ENCODE peak calls at places on chromosomes 4 and X, in eight cellular contexts. D is mammary epithelial cell, H is neural progenitor cell, S is DND-41, F is endothelial cell of umbilical vein, X is HCT116, U is fibroblast of lung, T is GM23248. Y is an unnamed sample.

GRCh38 chrX:148771440-148771839 is 271.0 kb downstream of the AFF2 start:
- DNase-seq in D (peak), H (no peak), S (no peak), F (peak), X (no peak), U (no peak), T (no peak), Y (no peak)

GRCh38 chr4:16026155-16026761 is 57.6 kb downstream of the PROM1 start:
- DNase-seq in D (peak), H (peak), S (peak), F (peak), X (peak), U (peak), T (peak), Y (no peak)

GRCh38 chr4:43782391-43782790 is 666.2 kb downstream of the KCTD8 start:
- DNase-seq in D (no peak), H (no peak), S (no peak), F (no peak), X (no peak), U (peak), T (no peak), Y (no peak)

GRCh38 chrX:1400049-1400448 is 8.1 kb upstream of the SLC25A6 start:
- DNase-seq in D (no peak), H (no peak), S (no peak), F (no peak), X (no peak), U (no peak), T (no peak), Y (no peak)

GRCh38 chr4:109979932-109980717 is 67.4 kb downstream of the EGF start:
- DNase-seq in D (peak), H (no peak), S (no peak), F (no peak), X (no peak), U (peak), T (peak), Y (no peak)

GRCh38 chrX:21932277-21932996 is 8.1 kb upstream of the SMS start:
- DNase-seq in D (peak), H (no peak), S (no peak), F (peak), X (no peak), U (peak), T (peak), Y (no peak)

GRCh38 chrX:38861489-38861888 is 60.2 kb downstream of the MID1IP1 start:
- DNase-seq in D (no peak), H (no peak), S (no peak), F (no peak), X (no peak), U (no peak), T (peak), Y (no peak)

GRCh38 chr4:186029731-186030421 is 39.1 kb upstream of the TLR3 start:
- DNase-seq in D (no peak), H (peak), S (no peak), F (peak), X (no peak), U (peak), T (peak), Y (no peak)

GRCh38 chr4:82850684-82851083 is 40.3 kb downstream of the SEC31A start:
- DNase-seq in D (no peak), H (no peak), S (no peak), F (no peak), X (no peak), U (no peak), T (no peak), Y (no peak)

GRCh38 chrX:10666102-10666501 is 45.7 kb upstream of the MID1 start:
- DNase-seq in D (no peak), H (no peak), S (no peak), F (no peak), X (no peak), U (no peak), T (no peak), Y (no peak)

GRCh38 chr4:161762796-161763195 is 401.0 kb downstream of the FSTL5 start:
- DNase-seq in D (peak), H (no peak), S (no peak), F (peak), X (no peak), U (peak), T (no peak), Y (no peak)

GRCh38 chr4:164508126-164508525 is 245.8 kb upstream of the SMIM31 start:
- DNase-seq in D (no peak), H (no peak), S (no peak), F (no peak), X (no peak), U (peak), T (no peak), Y (no peak)

GRCh38 chr4:83618991-83619390 is 83.1 kb downstream of the GPAT3 start:
- DNase-seq in D (peak), H (no peak), S (peak), F (peak), X (no peak), U (peak), T (peak), Y (no peak)

GRCh38 chr4:148515248-148515647 is 73.0 kb upstream of the NR3C2 start:
- DNase-seq in D (peak), H (no peak), S (no peak), F (peak), X (peak), U (peak), T (peak), Y (no peak)

GRCh38 chr4:15719506-15719905 is 16.6 kb downstream of the BST1 start:
- DNase-seq in D (no peak), H (no peak), S (no peak), F (no peak), X (no peak), U (no peak), T (no peak), Y (no peak)

GRCh38 chr4:71602271-71602890 is 181.5 kb downstream of the GC start:
- DNase-seq in D (no peak), H (no peak), S (no peak), F (no peak), X (no peak), U (peak), T (peak), Y (no peak)

GRCh38 chr4:112138538-112138937 is 6.7 kb upstream of the FAM241A start:
- DNase-seq in D (no peak), H (no peak), S (no peak), F (no peak), X (no peak), U (no peak), T (no peak), Y (no peak)

GRCh38 chr4:177573487-177573886 is 131.2 kb upstream of the AGA start:
- DNase-seq in D (peak), H (no peak), S (no peak), F (no peak), X (peak), U (peak), T (peak), Y (peak)

GRCh38 chr4:145681518-145681917 is 1.6 kb downstream of the C4orf51 start:
- DNase-seq in D (no peak), H (no peak), S (no peak), F (no peak), X (no peak), U (no peak), T (peak), Y (no peak)

GRCh38 chr4:81604683-81605082 is 133.0 kb upstream of the RASGEF1B start:
- DNase-seq in D (no peak), H (no peak), S (no peak), F (no peak), X (no peak), U (no peak), T (no peak), Y (peak)
- H3K27ac ChIP-seq in D (no peak), H (no peak), S (no peak), F (no peak), X (no peak), U (no peak), T (no peak), Y (peak)

DNA sequence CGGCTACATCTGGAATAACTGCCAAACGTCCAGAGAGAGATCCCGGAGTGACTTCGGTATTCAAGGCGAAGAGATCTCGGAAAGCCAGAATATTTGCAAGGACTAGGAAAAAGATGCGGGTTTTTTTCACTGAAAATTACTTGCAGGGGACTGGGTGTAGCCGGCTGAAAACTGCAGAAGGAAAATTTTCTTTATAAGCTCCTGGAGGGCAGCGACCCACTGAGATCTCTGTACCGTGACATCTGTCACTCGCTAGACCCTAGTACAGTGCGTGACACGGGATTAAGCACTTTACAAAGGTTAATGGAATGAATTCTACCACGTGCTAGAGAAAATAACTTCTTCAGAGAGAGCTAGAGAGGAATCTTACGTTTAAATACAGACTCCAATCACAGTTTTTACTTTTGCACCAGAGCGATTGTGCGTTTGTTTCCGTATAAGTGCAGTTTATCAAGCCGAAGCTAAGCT is 1.1 kb upstream of the LCORL start:
- DNase-seq in D (no peak), H (peak), S (no peak), F (no peak), X (no peak), U (no peak), T (peak), Y (no peak)
- TF ChIP-seq EZH2 in D (no peak), H (no peak), S (peak), F (no peak), X (no peak), U (no peak), T (no peak), Y (no peak)

GRCh38 chr4:7649741-7650531 is 215.2 kb upstream of the PSAPL1 start:
- DNase-seq in D (peak), H (no peak), S (no peak), F (peak), X (peak), U (peak), T (peak), Y (no peak)
- H3K9ac ChIP-seq in D (no peak), H (no peak), S (no peak), F (no peak), X (no peak), U (peak), T (no peak), Y (no peak)

DNA sequence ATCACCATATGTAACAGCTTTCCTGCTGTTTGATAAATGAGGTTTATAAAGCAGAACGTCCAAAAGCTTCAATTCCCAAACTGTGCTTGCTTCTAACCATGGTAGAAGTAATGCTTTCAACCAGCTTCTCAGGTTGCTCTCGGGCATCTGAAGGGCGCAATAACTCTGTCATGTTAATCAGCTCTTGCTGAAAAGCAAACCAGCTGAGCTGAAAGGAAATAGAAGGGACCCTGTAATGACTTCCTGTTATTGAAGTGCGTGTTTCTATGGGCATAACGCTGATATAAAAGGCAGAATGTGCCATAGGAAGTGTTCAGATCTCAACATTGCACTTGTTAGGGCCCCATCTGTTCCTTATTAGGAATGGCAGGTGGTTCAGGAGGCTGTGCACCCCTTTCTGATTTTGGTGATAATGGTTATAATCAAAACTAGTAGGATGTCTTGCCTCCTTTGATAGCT is 21.2 kb downstream of the HERC3 start:
- DNase-seq in D (no peak), H (no peak), S (peak), F (peak), X (no peak), U (peak), T (no peak), Y (peak)
- H3K27ac ChIP-seq in D (peak), H (no peak), S (peak), F (peak), X (no peak), U (peak), T (peak), Y (no peak)

DNA sequence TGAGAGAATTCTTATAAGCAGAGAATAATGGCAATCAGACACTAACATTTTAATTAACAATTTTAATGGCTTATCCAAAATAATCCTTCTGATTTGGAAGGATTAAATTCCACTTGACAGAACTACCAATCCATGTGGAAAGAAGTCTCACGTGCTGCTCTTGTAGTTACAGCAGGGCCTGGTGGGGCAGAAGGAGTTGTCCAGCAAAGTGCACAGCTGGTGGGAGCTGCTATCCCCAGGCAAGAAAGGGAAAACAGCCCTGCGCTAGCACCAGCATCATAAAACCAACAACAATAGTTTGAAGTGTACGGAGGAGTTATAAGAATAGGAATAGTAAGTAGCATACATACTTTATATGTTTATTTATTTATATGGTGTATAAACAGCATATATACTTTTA is 127.4 kb upstream of the TRIM2 start:
- DNase-seq in D (no peak), H (no peak), S (no peak), F (no peak), X (no peak), U (no peak), T (no peak), Y (no peak)
- TF ChIP-seq EZH2 in D (no peak), H (no peak), S (no peak), F (no peak), X (no peak), U (no peak), T (no peak), Y (no peak)

DNA sequence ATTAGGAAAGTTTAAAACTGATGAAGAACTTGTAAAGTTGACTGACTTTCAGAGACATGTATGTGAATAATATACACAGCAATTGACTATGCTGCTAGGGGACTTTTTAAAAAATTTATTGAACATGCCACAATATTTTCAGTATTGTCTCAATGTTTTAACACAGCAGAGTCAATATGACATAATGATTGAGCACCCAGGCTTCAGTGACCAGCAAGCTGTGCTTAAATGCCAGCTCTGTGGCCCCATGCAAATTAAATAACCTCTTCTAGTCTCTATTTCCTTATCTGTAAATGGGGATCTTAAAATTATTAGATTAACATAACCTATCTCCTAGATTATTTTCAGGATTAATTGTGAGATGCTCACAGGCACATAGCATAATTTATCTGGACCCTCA is 56.8 kb upstream of the TXK start:
- DNase-seq in D (no peak), H (no peak), S (no peak), F (no peak), X (no peak), U (no peak), T (no peak), Y (no peak)
- H3K9ac ChIP-seq in D (no peak), H (no peak), S (no peak), F (no peak), X (no peak), U (no peak), T (no peak), Y (no peak)